ENCODE peak calls at places on chromosomes 2 and 18, in four cellular contexts. U, F, J and Z are unnamed samples.

GRCh38 chr2:208183526-208183925 is 6.3 kb downstream of the C2orf80 start:
- DNase-seq in F (no peak), U (no peak), J (no peak), Z (no peak)

GRCh38 chr18:23207191-23207955 is 72.1 kb downstream of the CABLES1 start:
- DNase-seq in U (peak), F (no peak), J (peak), Z (no peak)

GRCh38 chr2:161371869-161372268 is 44.2 kb upstream of the TBR1 start:
- DNase-seq in F (no peak), U (no peak), J (no peak), Z (peak)

GRCh38 chr2:14189929-14190328 is 442.6 kb upstream of the LRATD1 start:
- DNase-seq in U (peak), J (no peak), F (no peak), Z (no peak)

GRCh38 chr2:116489944-116490343 is 1324.5 kb upstream of the DDX18 start:
- DNase-seq in F (no peak), U (no peak), J (no peak), Z (no peak)

GRCh38 chr2:120589782-120590608 is 145.7 kb upstream of the GLI2 start:
- DNase-seq in F (no peak), U (peak), J (no peak), Z (no peak)

GRCh38 chr2:9328931-9329330 is 94.4 kb downstream of the ITGB1BP1 start:
- DNase-seq in U (no peak), F (no peak), J (no peak), Z (no peak)

GRCh38 chr2:102122115-102122514 is 20.4 kb upstream of the IL1R1 start:
- DNase-seq in U (peak), J (no peak), F (no peak), Z (no peak)

GRCh38 chr18:66558773-66559172 is 45.1 kb downstream of the CDH19 start:
- DNase-seq in U (peak), J (no peak), F (no peak), Z (peak)

GRCh38 chr2:120859814-120860578 is 124.3 kb downstream of the GLI2 start:
- DNase-seq in J (no peak), U (no peak), F (no peak), Z (no peak)

GRCh38 chr2:239773377-239774141 is 251.6 kb downstream of the NDUFA10 start:
- DNase-seq in F (no peak), U (no peak), J (no peak), Z (no peak)